ENCODE peak calls at places on chromosomes 1 and 21, in ten cellular contexts. L, J, Q, I, B, K, M, G, Y and D are unnamed samples.
A peak's percentile ranks its signal among the peaks of the same experiment; 100 is the strongest.

GRCh38 chr1:87869563-87869962 is 540.9 kb downstream of the LMO4 start:
- DNase-seq in L (no peak), J (peak; percentile 68), Q (no peak), I (peak; percentile 29), B (peak; percentile 58), K (no peak), M (peak; percentile 71), G (no peak), Y (no peak), D (no peak)

GRCh38 chr1:41671116-41671755 is 186.8 kb upstream of the EDN2 start:
- DNase-seq in L (no peak), J (no peak), Q (no peak), I (no peak), B (no peak), K (no peak), M (no peak), G (no peak), Y (no peak), D (no peak)

GRCh38 chr1:230299148-230300006 is 126.8 kb downstream of the PGBD5 start:
- DNase-seq in L (no peak), J (no peak), Q (no peak), I (no peak), B (no peak), K (no peak), M (no peak), G (no peak), Y (peak; percentile 45), D (no peak)

GRCh38 chr1:116131170-116131569 is 20.0 kb downstream of the MAB21L3 start:
- DNase-seq in L (no peak), J (no peak), Q (no peak), I (no peak), B (no peak), K (no peak), M (no peak), G (no peak), Y (no peak), D (no peak)

GRCh38 chr1:89633745-89634625 is 1.1 kb downstream of the LRRC8C start:
- DNase-seq in L (no peak), J (peak; percentile 31), Q (peak; percentile 21), I (no peak), B (peak; percentile 58), K (no peak), M (no peak), G (no peak), Y (no peak), D (no peak)

GRCh38 chr1:228471762-228472398 is 15.3 kb upstream of the RNF187 start:
- DNase-seq in L (peak; percentile 63), J (peak; percentile 56), Q (no peak), I (peak; percentile 39), B (peak; percentile 29), K (peak; percentile 49), M (no peak), G (peak; percentile 62), Y (no peak), D (no peak)

GRCh38 chr21:27572681-27573080 is 605.8 kb upstream of the ADAMTS5 start:
- DNase-seq in L (no peak), J (peak; percentile 91), Q (no peak), I (no peak), B (peak; percentile 68), K (no peak), M (peak; percentile 82), G (no peak), Y (no peak), D (no peak)

GRCh38 chr1:26524181-26524580 is 5.4 kb upstream of the RPS6KA1 start:
- DNase-seq in L (no peak), J (no peak), Q (no peak), I (no peak), B (no peak), K (no peak), M (no peak), G (no peak), Y (no peak), D (no peak)

GRCh38 chr1:197917813-197918646 is 858 bp downstream of the LHX9 start:
- DNase-seq in L (peak; percentile 19), J (no peak), Q (peak; percentile 87), I (no peak), B (peak; percentile 34), K (peak; percentile 7), M (no peak), G (no peak), Y (no peak), D (no peak)

GRCh38 chr1:167734227-167734626 is 12.4 kb downstream of the MPZL1 start:
- DNase-seq in L (no peak), J (no peak), Q (no peak), I (no peak), B (no peak), K (no peak), M (no peak), G (no peak), Y (no peak), D (no peak)

GRCh38 chr21:35303085-35303484 is 254.0 kb upstream of the RUNX1 start:
- DNase-seq in L (no peak), J (peak; percentile 86), Q (no peak), I (no peak), B (peak; percentile 81), K (no peak), M (peak; percentile 90), G (no peak), Y (no peak), D (no peak)

GRCh38 chr1:42747125-42747524 is 7.1 kb upstream of the CLDN19 start:
- DNase-seq in L (peak; percentile 58), J (no peak), Q (peak; percentile 81), I (peak; percentile 17), B (no peak), K (peak; percentile 12), M (no peak), G (peak; percentile 74), Y (no peak), D (peak; percentile 39)

GRCh38 chr1:23756676-23757075 is 13.4 kb downstream of the ELOA start:
- DNase-seq in L (no peak), J (peak; percentile 53), Q (no peak), I (no peak), B (peak; percentile 49), K (no peak), M (peak; percentile 32), G (no peak), Y (no peak), D (no peak)

GRCh38 chr1:114803001-114803400 is 22.5 kb upstream of the SIKE1 start:
- DNase-seq in L (peak; percentile 44), J (no peak), Q (no peak), I (no peak), B (peak; percentile 10), K (no peak), M (no peak), G (no peak), Y (no peak), D (no peak)

GRCh38 chr1:54052934-54053744 is at the start of the genes TCEANC2 and TMEM59:
- DNase-seq in L (peak; percentile 89), J (peak; percentile 99), Q (peak; percentile 98), I (peak; percentile 99), B (peak; percentile 100), K (peak; percentile 94), M (peak; percentile 99), G (peak; percentile 98), Y (peak; percentile 99), D (peak; percentile 93)

GRCh38 chr1:36486436-36487335 is 4.0 kb upstream of the CSF3R start:
- DNase-seq in L (no peak), J (no peak), Q (no peak), I (peak; percentile 84), B (no peak), K (no peak), M (no peak), G (no peak), Y (peak; percentile 56), D (no peak)

GRCh38 chr21:42986125-42986783 is 11.9 kb downstream of the PKNOX1 start:
- DNase-seq in L (no peak), J (no peak), Q (no peak), I (no peak), B (no peak), K (no peak), M (no peak), G (no peak), Y (no peak), D (no peak)

GRCh38 chr1:202586018-202586821 is 124.0 kb downstream of the SYT2 start:
- DNase-seq in L (no peak), J (peak; percentile 34), Q (peak; percentile 47), I (peak; percentile 64), B (peak; percentile 61), K (no peak), M (no peak), G (no peak), Y (no peak), D (no peak)

GRCh38 chr1:143720087-143721023 is 251.4 kb downstream of the FAM72C start:
- DNase-seq in L (no peak), J (no peak), Q (no peak), I (peak; percentile 51), B (peak; percentile 71), K (peak; percentile 37), M (no peak), G (no peak), Y (peak; percentile 73), D (no peak)

GRCh38 chr1:211650922-211651303 is 24.5 kb downstream of the NEK2 start:
- DNase-seq in L (no peak), J (no peak), Q (no peak), I (no peak), B (no peak), K (no peak), M (no peak), G (no peak), Y (no peak), D (no peak)

GRCh38 chr1:2547210-2548067 is 8.7 kb upstream of the TNFRSF14 start:
- DNase-seq in L (peak; percentile 81), J (no peak), Q (peak; percentile 55), I (no peak), B (no peak), K (no peak), M (no peak), G (no peak), Y (no peak), D (peak; percentile 32)

GRCh38 chr1:7771673-7772299 is 690 bp downstream of the VAMP3 start:
- DNase-seq in L (no peak), J (peak; percentile 8), Q (peak; percentile 47), I (no peak), B (no peak), K (no peak), M (no peak), G (no peak), Y (no peak), D (no peak)